ENCODE peak calls at places on chromosomes 2 and 18, in seven cellular contexts. Y is NCI-H1092 treated with DMSO at 0.1 percent for 48 hours, H is NCI-H2081, P is neural progenitor cell, S is astrocyte of the hippocampus, G is HTR-8/SVneo, T is HT1080. W is an unnamed sample.
A peak's percentile ranks its signal among the peaks of the same experiment; 100 is the strongest.

GRCh38 chr2:8581601-8582041 is 100.2 kb upstream of the ID2 start:
- DNase-seq in Y (no peak), H (no peak), P (no peak), S (no peak), G (no peak), T (no peak), W (no peak)

GRCh38 chr18:49473721-49474120 is 13.3 kb upstream of the DYM start:
- DNase-seq in Y (no peak), H (no peak), P (no peak), S (no peak), G (no peak), T (no peak), W (no peak)

GRCh38 chr2:119491776-119492525 is 32.3 kb downstream of the SCTR start:
- DNase-seq in Y (no peak), H (no peak), P (no peak), S (peak; percentile 95), G (peak; percentile 85), T (peak; percentile 90), W (no peak)

GRCh38 chr2:59789523-59789922 is 763.9 kb downstream of the BCL11A start:
- DNase-seq in Y (no peak), H (no peak), P (no peak), S (no peak), G (no peak), T (no peak), W (no peak)

GRCh38 chr2:112674229-112674628 is 28.5 kb downstream of the SLC20A1 start:
- DNase-seq in Y (no peak), H (no peak), P (no peak), S (no peak), G (no peak), T (no peak), W (no peak)

GRCh38 chr18:11752116-11752911 is 63.2 kb downstream of the GNAL start:
- DNase-seq in Y (no peak), H (no peak), P (peak; percentile 75), S (peak; percentile 48), G (peak; percentile 53), T (no peak), W (no peak)

GRCh38 chr18:23710068-23710527 is 20.8 kb downstream of the LAMA3 start:
- DNase-seq in Y (no peak), H (no peak), P (no peak), S (peak; percentile 56), G (no peak), T (peak; percentile 72), W (no peak)

GRCh38 chr2:240622631-240623235 is 2.5 kb upstream of the GPR35 start:
- DNase-seq in Y (no peak), H (no peak), P (no peak), S (peak; percentile 18), G (no peak), T (no peak), W (peak; percentile 23)

GRCh38 chr2:231467613-231468525 is 3.6 kb upstream of the NCL start:
- DNase-seq in Y (no peak), H (no peak), P (no peak), S (no peak), G (no peak), T (no peak), W (no peak)

GRCh38 chr18:22032392-22032961 is 136.9 kb upstream of the GATA6 start:
- DNase-seq in Y (no peak), H (no peak), P (peak; percentile 27), S (peak; percentile 93), G (peak; percentile 80), T (peak; percentile 98), W (no peak)

GRCh38 chr18:57859314-57859713 is 56.2 kb upstream of the ATP8B1 start:
- DNase-seq in Y (peak; percentile 14), H (no peak), P (peak; percentile 14), S (peak; percentile 10), G (no peak), T (peak; percentile 21), W (peak; percentile 50)

GRCh38 chr2:10904455-10904854 is 7.3 kb upstream of the KCNF1 start:
- DNase-seq in Y (no peak), H (no peak), P (no peak), S (no peak), G (no peak), T (no peak), W (no peak)

GRCh38 chr2:96763511-96764252 is 3.0 kb downstream of the CNNM4 start:
- DNase-seq in Y (peak; percentile 5), H (no peak), P (peak; percentile 46), S (peak; percentile 44), G (peak; percentile 85), T (no peak), W (no peak)

GRCh38 chr2:27809761-27810241 is 38.3 kb downstream of the MRPL33 start:
- DNase-seq in Y (no peak), H (no peak), P (no peak), S (peak; percentile 80), G (no peak), T (peak; percentile 90), W (no peak)

W was measured in SHP77 treated with DMSO at 0.1 percent for 48 hours.